ENCODE peak calls at places on chromosome 14, in seven cellular contexts. One of them, this sample, is unnamed.

GRCh38 chr14:38693423-38693822 is 409.6 kb downstream of the SEC23A start:
- DNase-seq in stimulated activated CD4-positive, alpha-beta T cell treated with anti-CD3 and anti-CD28 coated beads, Interleukin-4, amount 100 ng/mL, for 4 hours: no peak
- DNase-seq in brain microvascular endothelial cell: no peak
- DNase-seq in nephron progenitor cell: no peak
- DNase-seq in activated CD8-positive, alpha-beta memory T cell treated with anti-CD3 and anti-CD28 coated beads for 24 hours: no peak
- DNase-seq in H4: no peak
- DNase-seq in effector memory CD8-positive, alpha-beta T cell: no peak
- DNase-seq in this sample: no peak

GRCh38 chr14:75280831-75281690 is 2.4 kb downstream of the FOS start:
- DNase-seq in brain microvascular endothelial cell: no peak
- DNase-seq in nephron progenitor cell: no peak
- DNase-seq in stimulated activated CD4-positive, alpha-beta T cell treated with anti-CD3 and anti-CD28 coated beads, Interleukin-4, amount 100 ng/mL, for 4 hours: no peak
- DNase-seq in H4: no peak
- DNase-seq in activated CD8-positive, alpha-beta memory T cell treated with anti-CD3 and anti-CD28 coated beads for 24 hours: no peak
- DNase-seq in effector memory CD8-positive, alpha-beta T cell: peak; percentile 58
- DNase-seq in this sample: peak; percentile 61

GRCh38 chr14:88895116-88895515 is 70.7 kb downstream of the TTC8 start:
- DNase-seq in effector memory CD8-positive, alpha-beta T cell: no peak
- DNase-seq in stimulated activated CD4-positive, alpha-beta T cell treated with anti-CD3 and anti-CD28 coated beads, Interleukin-4, amount 100 ng/mL, for 4 hours: no peak
- DNase-seq in activated CD8-positive, alpha-beta memory T cell treated with anti-CD3 and anti-CD28 coated beads for 24 hours: no peak
- DNase-seq in nephron progenitor cell: no peak
- DNase-seq in H4: peak; percentile 61
- DNase-seq in brain microvascular endothelial cell: peak; percentile 39
- DNase-seq in this sample: no peak

GRCh38 chr14:104865069-104865630 is at the start of gene CEP170B:
- DNase-seq in effector memory CD8-positive, alpha-beta T cell: no peak
- DNase-seq in nephron progenitor cell: peak; percentile 55
- DNase-seq in brain microvascular endothelial cell: no peak
- DNase-seq in H4: no peak
- DNase-seq in activated CD8-positive, alpha-beta memory T cell treated with anti-CD3 and anti-CD28 coated beads for 24 hours: peak; percentile 69
- DNase-seq in stimulated activated CD4-positive, alpha-beta T cell treated with anti-CD3 and anti-CD28 coated beads, Interleukin-4, amount 100 ng/mL, for 4 hours: peak; percentile 54
- DNase-seq in this sample: peak; percentile 34

GRCh38 chr14:20377171-20377570 is 33.7 kb downstream of the PARP2 start:
- DNase-seq in brain microvascular endothelial cell: no peak
- DNase-seq in effector memory CD8-positive, alpha-beta T cell: no peak
- DNase-seq in nephron progenitor cell: no peak
- DNase-seq in stimulated activated CD4-positive, alpha-beta T cell treated with anti-CD3 and anti-CD28 coated beads, Interleukin-4, amount 100 ng/mL, for 4 hours: no peak
- DNase-seq in activated CD8-positive, alpha-beta memory T cell treated with anti-CD3 and anti-CD28 coated beads for 24 hours: no peak
- DNase-seq in H4: no peak
- DNase-seq in this sample: no peak

GRCh38 chr14:32078030-32078793 is 1.1 kb downstream of the ARHGAP5 start:
- DNase-seq in effector memory CD8-positive, alpha-beta T cell: peak; percentile 2
- DNase-seq in activated CD8-positive, alpha-beta memory T cell treated with anti-CD3 and anti-CD28 coated beads for 24 hours: no peak
- DNase-seq in nephron progenitor cell: peak; percentile 12
- DNase-seq in H4: peak; percentile 19
- DNase-seq in brain microvascular endothelial cell: peak; percentile 13
- DNase-seq in stimulated activated CD4-positive, alpha-beta T cell treated with anti-CD3 and anti-CD28 coated beads, Interleukin-4, amount 100 ng/mL, for 4 hours: peak; percentile 3
- DNase-seq in this sample: no peak

GRCh38 chr14:23047751-23048693 is 6.0 kb downstream of the PSMB11 start:
- DNase-seq in activated CD8-positive, alpha-beta memory T cell treated with anti-CD3 and anti-CD28 coated beads for 24 hours: no peak
- DNase-seq in nephron progenitor cell: no peak
- DNase-seq in stimulated activated CD4-positive, alpha-beta T cell treated with anti-CD3 and anti-CD28 coated beads, Interleukin-4, amount 100 ng/mL, for 4 hours: no peak
- DNase-seq in effector memory CD8-positive, alpha-beta T cell: no peak
- DNase-seq in H4: no peak
- DNase-seq in brain microvascular endothelial cell: no peak
- DNase-seq in this sample: no peak

GRCh38 chr14:89417469-89418225 is 614 bp upstream of the FOXN3 start:
- DNase-seq in brain microvascular endothelial cell: peak; percentile 37
- DNase-seq in activated CD8-positive, alpha-beta memory T cell treated with anti-CD3 and anti-CD28 coated beads for 24 hours: peak; percentile 91
- DNase-seq in effector memory CD8-positive, alpha-beta T cell: peak; percentile 53
- DNase-seq in stimulated activated CD4-positive, alpha-beta T cell treated with anti-CD3 and anti-CD28 coated beads, Interleukin-4, amount 100 ng/mL, for 4 hours: peak; percentile 53
- DNase-seq in nephron progenitor cell: no peak
- DNase-seq in H4: peak; percentile 22
- DNase-seq in this sample: peak; percentile 52

GRCh38 chr14:38278035-38278434 is 22.1 kb upstream of the CLEC14A start:
- DNase-seq in activated CD8-positive, alpha-beta memory T cell treated with anti-CD3 and anti-CD28 coated beads for 24 hours: no peak
- DNase-seq in stimulated activated CD4-positive, alpha-beta T cell treated with anti-CD3 and anti-CD28 coated beads, Interleukin-4, amount 100 ng/mL, for 4 hours: no peak
- DNase-seq in H4: no peak
- DNase-seq in brain microvascular endothelial cell: no peak
- DNase-seq in effector memory CD8-positive, alpha-beta T cell: no peak
- DNase-seq in nephron progenitor cell: no peak
- DNase-seq in this sample: no peak

GRCh38 chr14:53881161-53881846 is 75.3 kb downstream of the BMP4 start:
- DNase-seq in activated CD8-positive, alpha-beta memory T cell treated with anti-CD3 and anti-CD28 coated beads for 24 hours: no peak
- DNase-seq in effector memory CD8-positive, alpha-beta T cell: no peak
- DNase-seq in H4: peak; percentile 16
- DNase-seq in stimulated activated CD4-positive, alpha-beta T cell treated with anti-CD3 and anti-CD28 coated beads, Interleukin-4, amount 100 ng/mL, for 4 hours: no peak
- DNase-seq in nephron progenitor cell: no peak
- DNase-seq in brain microvascular endothelial cell: peak; percentile 35
- DNase-seq in this sample: no peak

GRCh38 chr14:59301354-59301753 is 112.9 kb downstream of the DAAM1 start:
- DNase-seq in stimulated activated CD4-positive, alpha-beta T cell treated with anti-CD3 and anti-CD28 coated beads, Interleukin-4, amount 100 ng/mL, for 4 hours: no peak
- DNase-seq in brain microvascular endothelial cell: no peak
- DNase-seq in activated CD8-positive, alpha-beta memory T cell treated with anti-CD3 and anti-CD28 coated beads for 24 hours: no peak
- DNase-seq in H4: no peak
- DNase-seq in nephron progenitor cell: no peak
- DNase-seq in effector memory CD8-positive, alpha-beta T cell: no peak
- DNase-seq in this sample: no peak

GRCh38 chr14:47227051-47227600 is 448.3 kb downstream of the MDGA2 start:
- DNase-seq in brain microvascular endothelial cell: peak; percentile 12
- DNase-seq in stimulated activated CD4-positive, alpha-beta T cell treated with anti-CD3 and anti-CD28 coated beads, Interleukin-4, amount 100 ng/mL, for 4 hours: no peak
- DNase-seq in nephron progenitor cell: no peak
- DNase-seq in H4: peak; percentile 60
- DNase-seq in effector memory CD8-positive, alpha-beta T cell: no peak
- DNase-seq in activated CD8-positive, alpha-beta memory T cell treated with anti-CD3 and anti-CD28 coated beads for 24 hours: no peak
- DNase-seq in this sample: no peak

GRCh38 chr14:51552768-51553426 is 98.8 kb upstream of the FRMD6 start:
- DNase-seq in brain microvascular endothelial cell: no peak
- DNase-seq in effector memory CD8-positive, alpha-beta T cell: no peak
- DNase-seq in H4: no peak
- DNase-seq in stimulated activated CD4-positive, alpha-beta T cell treated with anti-CD3 and anti-CD28 coated beads, Interleukin-4, amount 100 ng/mL, for 4 hours: no peak
- DNase-seq in nephron progenitor cell: no peak
- DNase-seq in activated CD8-positive, alpha-beta memory T cell treated with anti-CD3 and anti-CD28 coated beads for 24 hours: no peak
- DNase-seq in this sample: no peak

GRCh38 chr14:21346532-21347135 is 37.2 kb downstream of the SUPT16H start:
- DNase-seq in activated CD8-positive, alpha-beta memory T cell treated with anti-CD3 and anti-CD28 coated beads for 24 hours: no peak
- DNase-seq in H4: no peak
- DNase-seq in nephron progenitor cell: no peak
- DNase-seq in brain microvascular endothelial cell: no peak
- DNase-seq in effector memory CD8-positive, alpha-beta T cell: no peak
- DNase-seq in stimulated activated CD4-positive, alpha-beta T cell treated with anti-CD3 and anti-CD28 coated beads, Interleukin-4, amount 100 ng/mL, for 4 hours: no peak
- DNase-seq in this sample: no peak

GRCh38 chr14:77761205-77761931 is 412 bp upstream of the SNW1 start:
- DNase-seq in effector memory CD8-positive, alpha-beta T cell: no peak
- DNase-seq in stimulated activated CD4-positive, alpha-beta T cell treated with anti-CD3 and anti-CD28 coated beads, Interleukin-4, amount 100 ng/mL, for 4 hours: no peak
- DNase-seq in brain microvascular endothelial cell: peak; percentile 94
- DNase-seq in nephron progenitor cell: peak; percentile 11
- DNase-seq in H4: peak; percentile 22
- DNase-seq in activated CD8-positive, alpha-beta memory T cell treated with anti-CD3 and anti-CD28 coated beads for 24 hours: no peak
- DNase-seq in this sample: no peak

GRCh38 chr14:76647699-76648298 is 113.5 kb upstream of the VASH1 start:
- DNase-seq in activated CD8-positive, alpha-beta memory T cell treated with anti-CD3 and anti-CD28 coated beads for 24 hours: no peak
- DNase-seq in brain microvascular endothelial cell: peak; percentile 29
- DNase-seq in stimulated activated CD4-positive, alpha-beta T cell treated with anti-CD3 and anti-CD28 coated beads, Interleukin-4, amount 100 ng/mL, for 4 hours: no peak
- DNase-seq in H4: peak; percentile 57
- DNase-seq in effector memory CD8-positive, alpha-beta T cell: peak; percentile 9
- DNase-seq in nephron progenitor cell: peak; percentile 35
- DNase-seq in this sample: no peak

GRCh38 chr14:30669594-30669993 is 47.5 kb downstream of the SCFD1 start:
- DNase-seq in brain microvascular endothelial cell: no peak
- DNase-seq in nephron progenitor cell: no peak
- DNase-seq in H4: no peak
- DNase-seq in stimulated activated CD4-positive, alpha-beta T cell treated with anti-CD3 and anti-CD28 coated beads, Interleukin-4, amount 100 ng/mL, for 4 hours: no peak
- DNase-seq in effector memory CD8-positive, alpha-beta T cell: no peak
- DNase-seq in activated CD8-positive, alpha-beta memory T cell treated with anti-CD3 and anti-CD28 coated beads for 24 hours: no peak
- DNase-seq in this sample: no peak

GRCh38 chr14:92962031-92962830 is 39.3 kb downstream of the CHGA start:
- DNase-seq in effector memory CD8-positive, alpha-beta T cell: no peak
- DNase-seq in brain microvascular endothelial cell: no peak
- DNase-seq in stimulated activated CD4-positive, alpha-beta T cell treated with anti-CD3 and anti-CD28 coated beads, Interleukin-4, amount 100 ng/mL, for 4 hours: no peak
- DNase-seq in H4: no peak
- DNase-seq in activated CD8-positive, alpha-beta memory T cell treated with anti-CD3 and anti-CD28 coated beads for 24 hours: no peak
- DNase-seq in nephron progenitor cell: no peak
- DNase-seq in this sample: no peak

GRCh38 chr14:100374270-100374669 is 51.1 kb downstream of the SLC25A47 start:
- DNase-seq in effector memory CD8-positive, alpha-beta T cell: no peak
- DNase-seq in H4: no peak
- DNase-seq in brain microvascular endothelial cell: no peak
- DNase-seq in stimulated activated CD4-positive, alpha-beta T cell treated with anti-CD3 and anti-CD28 coated beads, Interleukin-4, amount 100 ng/mL, for 4 hours: no peak
- DNase-seq in nephron progenitor cell: no peak
- DNase-seq in activated CD8-positive, alpha-beta memory T cell treated with anti-CD3 and anti-CD28 coated beads for 24 hours: no peak
- DNase-seq in this sample: no peak

GRCh38 chr14:91509083-91509877 is 830 bp downstream of the PPP4R3A start:
- DNase-seq in nephron progenitor cell: no peak
- DNase-seq in brain microvascular endothelial cell: no peak
- DNase-seq in effector memory CD8-positive, alpha-beta T cell: peak; percentile 29
- DNase-seq in stimulated activated CD4-positive, alpha-beta T cell treated with anti-CD3 and anti-CD28 coated beads, Interleukin-4, amount 100 ng/mL, for 4 hours: peak; percentile 39
- DNase-seq in H4: no peak
- DNase-seq in activated CD8-positive, alpha-beta memory T cell treated with anti-CD3 and anti-CD28 coated beads for 24 hours: peak; percentile 81
- DNase-seq in this sample: no peak